ENCODE peak calls at places on chromosomes 16 and 17, in six cellular contexts. One of them, this sample, is unnamed. For H3K27me3, the result is how much of the 10 kb centered on the place peaks cover.

GRCh38 chr16:19888834-19889233 is 4.2 kb upstream of the GPRC5B start:
- DNase-seq in endothelial cell of umbilical vein: no peak
- DNase-seq in mesendoderm: no peak
- DNase-seq in thoracic aorta: no peak
- DNase-seq in osteoblast: no peak
- DNase-seq in gastrocnemius medialis: no peak
- DNase-seq in this sample: no peak

GRCh38 chr16:9102379-9102778 is 10.9 kb downstream of the HAPSTR1 start:
- DNase-seq in endothelial cell of umbilical vein: no peak
- DNase-seq in mesendoderm: no peak
- DNase-seq in thoracic aorta: no peak
- DNase-seq in osteoblast: peak
- DNase-seq in gastrocnemius medialis: no peak
- DNase-seq in this sample: no peak

GRCh38 chr16:85082553-85083050 is 29.7 kb downstream of the CIBAR2 start:
- DNase-seq in endothelial cell of umbilical vein: no peak
- DNase-seq in mesendoderm: no peak
- DNase-seq in thoracic aorta: no peak
- DNase-seq in osteoblast: peak
- DNase-seq in gastrocnemius medialis: peak
- DNase-seq in this sample: peak

GRCh38 chr16:46651305-46651704 is 30.1 kb upstream of the SHCBP1 start:
- DNase-seq in endothelial cell of umbilical vein: no peak
- DNase-seq in mesendoderm: no peak
- DNase-seq in thoracic aorta: no peak
- DNase-seq in osteoblast: no peak
- DNase-seq in gastrocnemius medialis: no peak
- DNase-seq in this sample: no peak

GRCh38 chr17:69919789-69920188 is 155.2 kb upstream of the KCNJ16 start:
- DNase-seq in endothelial cell of umbilical vein: no peak
- DNase-seq in mesendoderm: no peak
- DNase-seq in thoracic aorta: no peak
- DNase-seq in osteoblast: no peak
- DNase-seq in gastrocnemius medialis: no peak
- DNase-seq in this sample: no peak

GRCh38 chr16:55815320-55815719 is 17.6 kb downstream of the CES1 start:
- DNase-seq in endothelial cell of umbilical vein: no peak
- DNase-seq in mesendoderm: no peak
- DNase-seq in thoracic aorta: no peak
- DNase-seq in osteoblast: no peak
- DNase-seq in gastrocnemius medialis: no peak
- DNase-seq in this sample: no peak

GRCh38 chr16:23294260-23294659 is 7.8 kb upstream of the SCNN1B start:
- DNase-seq in endothelial cell of umbilical vein: no peak
- DNase-seq in mesendoderm: no peak
- DNase-seq in thoracic aorta: no peak
- DNase-seq in osteoblast: no peak
- DNase-seq in gastrocnemius medialis: no peak
- DNase-seq in this sample: no peak

GRCh38 chr17:62757518-62757951 is 50.6 kb downstream of the MARCHF10 start:
- DNase-seq in endothelial cell of umbilical vein: no peak
- DNase-seq in mesendoderm: no peak
- DNase-seq in thoracic aorta: no peak
- DNase-seq in osteoblast: no peak
- DNase-seq in gastrocnemius medialis: no peak
- DNase-seq in this sample: no peak

GRCh38 chr16:65934443-65934842 is 432.0 kb upstream of the CDH5 start:
- DNase-seq in endothelial cell of umbilical vein: no peak
- DNase-seq in mesendoderm: no peak
- DNase-seq in thoracic aorta: no peak
- DNase-seq in osteoblast: no peak
- DNase-seq in gastrocnemius medialis: no peak
- DNase-seq in this sample: no peak

GRCh38 chr16:81701296-81701970 is 77.7 kb upstream of the PLCG2 start:
- DNase-seq in endothelial cell of umbilical vein: no peak
- DNase-seq in mesendoderm: no peak
- DNase-seq in thoracic aorta: no peak
- DNase-seq in osteoblast: no peak
- DNase-seq in gastrocnemius medialis: no peak
- DNase-seq in this sample: no peak

GRCh38 chr17:40281663-40282062 is 6.0 kb upstream of the CDC6 start:
- DNase-seq in endothelial cell of umbilical vein: no peak
- DNase-seq in mesendoderm: peak
- DNase-seq in thoracic aorta: no peak
- DNase-seq in osteoblast: no peak
- DNase-seq in gastrocnemius medialis: no peak
- DNase-seq in this sample: peak

GRCh38 chr16:65121870-65122723 is at the start of gene CDH11:
- DNase-seq in endothelial cell of umbilical vein: peak
- DNase-seq in mesendoderm: peak
- DNase-seq in thoracic aorta: no peak
- DNase-seq in osteoblast: peak
- DNase-seq in gastrocnemius medialis: peak
- DNase-seq in this sample: peak

GRCh38 chr17:39178516-39178915 is 12.6 kb upstream of the ARL5C start:
- DNase-seq in endothelial cell of umbilical vein: peak
- DNase-seq in mesendoderm: no peak
- DNase-seq in thoracic aorta: no peak
- DNase-seq in osteoblast: peak
- DNase-seq in gastrocnemius medialis: no peak
- DNase-seq in this sample: no peak

GRCh38 chr17:67076290-67076689 is 31.9 kb downstream of the CACNG1 start:
- DNase-seq in endothelial cell of umbilical vein: no peak
- DNase-seq in mesendoderm: peak
- DNase-seq in thoracic aorta: no peak
- DNase-seq in osteoblast: no peak
- DNase-seq in gastrocnemius medialis: no peak
- DNase-seq in this sample: no peak

GRCh38 chr17:17820457-17821158 is 16.2 kb downstream of the SREBF1 start:
- DNase-seq in endothelial cell of umbilical vein: no peak
- DNase-seq in mesendoderm: no peak
- DNase-seq in thoracic aorta: no peak
- DNase-seq in osteoblast: no peak
- DNase-seq in gastrocnemius medialis: no peak
- DNase-seq in this sample: no peak

GRCh38 chr17:30263552-30264333 is 28.0 kb downstream of the BLMH start:
- DNase-seq in endothelial cell of umbilical vein: peak
- DNase-seq in mesendoderm: peak
- DNase-seq in thoracic aorta: no peak
- DNase-seq in osteoblast: peak
- DNase-seq in gastrocnemius medialis: no peak
- DNase-seq in this sample: no peak

GRCh38 chr17:16931318-16932060 is 40.4 kb downstream of the TNFRSF13B start:
- DNase-seq in endothelial cell of umbilical vein: no peak
- DNase-seq in mesendoderm: no peak
- DNase-seq in thoracic aorta: no peak
- DNase-seq in osteoblast: peak
- DNase-seq in gastrocnemius medialis: no peak
- DNase-seq in this sample: peak

GRCh38 chr17:58621174-58621573 is 70.7 kb downstream of the TEX14 start:
- DNase-seq in endothelial cell of umbilical vein: no peak
- DNase-seq in mesendoderm: no peak
- DNase-seq in thoracic aorta: no peak
- DNase-seq in osteoblast: no peak
- DNase-seq in gastrocnemius medialis: no peak
- DNase-seq in this sample: no peak

GRCh38 chr17:39628655-39629493 is 2.1 kb downstream of the PPP1R1B start:
- DNase-seq in endothelial cell of umbilical vein: no peak
- DNase-seq in mesendoderm: no peak
- DNase-seq in thoracic aorta: no peak
- DNase-seq in osteoblast: peak
- DNase-seq in gastrocnemius medialis: no peak
- DNase-seq in this sample: peak

GRCh38 chr17:77842906-77843249 is 115.6 kb upstream of the TNRC6C start:
- DNase-seq in endothelial cell of umbilical vein: no peak
- DNase-seq in mesendoderm: no peak
- DNase-seq in thoracic aorta: no peak
- DNase-seq in osteoblast: no peak
- DNase-seq in gastrocnemius medialis: no peak
- DNase-seq in this sample: no peak
- H3K27me3 ChIP-seq in endothelial cell of umbilical vein: under half
- H3K27me3 ChIP-seq in mesendoderm: under half
- H3K27me3 ChIP-seq in thoracic aorta: under half
- H3K27me3 ChIP-seq in osteoblast: under half
- H3K27me3 ChIP-seq in gastrocnemius medialis: under half
- H3K27me3 ChIP-seq in this sample: under half

GRCh38 chr17:55666810-55667209 is 55.9 kb downstream of the TMEM100 start:
- DNase-seq in endothelial cell of umbilical vein: no peak
- DNase-seq in mesendoderm: no peak
- DNase-seq in thoracic aorta: no peak
- DNase-seq in osteoblast: no peak
- DNase-seq in gastrocnemius medialis: no peak
- DNase-seq in this sample: no peak
- H3K27me3 ChIP-seq in endothelial cell of umbilical vein: under half
- H3K27me3 ChIP-seq in mesendoderm: under half
- H3K27me3 ChIP-seq in thoracic aorta: under half
- H3K27me3 ChIP-seq in osteoblast: under half
- H3K27me3 ChIP-seq in gastrocnemius medialis: under half
- H3K27me3 ChIP-seq in this sample: under half

GRCh38 chr17:77881545-77881944 is 77.0 kb upstream of the TNRC6C start:
- DNase-seq in endothelial cell of umbilical vein: no peak
- DNase-seq in mesendoderm: peak
- DNase-seq in thoracic aorta: peak
- DNase-seq in osteoblast: peak
- DNase-seq in gastrocnemius medialis: peak
- DNase-seq in this sample: peak

GRCh38 chr17:77884019-77884418 is 74.5 kb upstream of the TNRC6C start:
- DNase-seq in endothelial cell of umbilical vein: no peak
- DNase-seq in mesendoderm: peak
- DNase-seq in thoracic aorta: no peak
- DNase-seq in osteoblast: no peak
- DNase-seq in gastrocnemius medialis: no peak
- DNase-seq in this sample: peak

GRCh38 chr17:77883213-77883650 is 75.3 kb upstream of the TNRC6C start:
- DNase-seq in endothelial cell of umbilical vein: no peak
- DNase-seq in mesendoderm: no peak
- DNase-seq in thoracic aorta: no peak
- DNase-seq in osteoblast: no peak
- DNase-seq in gastrocnemius medialis: no peak
- DNase-seq in this sample: no peak

GRCh38 chr17:77882040-77882439 is 76.5 kb upstream of the TNRC6C start:
- DNase-seq in endothelial cell of umbilical vein: no peak
- DNase-seq in mesendoderm: no peak
- DNase-seq in thoracic aorta: no peak
- DNase-seq in osteoblast: no peak
- DNase-seq in gastrocnemius medialis: no peak
- DNase-seq in this sample: no peak

DNA sequence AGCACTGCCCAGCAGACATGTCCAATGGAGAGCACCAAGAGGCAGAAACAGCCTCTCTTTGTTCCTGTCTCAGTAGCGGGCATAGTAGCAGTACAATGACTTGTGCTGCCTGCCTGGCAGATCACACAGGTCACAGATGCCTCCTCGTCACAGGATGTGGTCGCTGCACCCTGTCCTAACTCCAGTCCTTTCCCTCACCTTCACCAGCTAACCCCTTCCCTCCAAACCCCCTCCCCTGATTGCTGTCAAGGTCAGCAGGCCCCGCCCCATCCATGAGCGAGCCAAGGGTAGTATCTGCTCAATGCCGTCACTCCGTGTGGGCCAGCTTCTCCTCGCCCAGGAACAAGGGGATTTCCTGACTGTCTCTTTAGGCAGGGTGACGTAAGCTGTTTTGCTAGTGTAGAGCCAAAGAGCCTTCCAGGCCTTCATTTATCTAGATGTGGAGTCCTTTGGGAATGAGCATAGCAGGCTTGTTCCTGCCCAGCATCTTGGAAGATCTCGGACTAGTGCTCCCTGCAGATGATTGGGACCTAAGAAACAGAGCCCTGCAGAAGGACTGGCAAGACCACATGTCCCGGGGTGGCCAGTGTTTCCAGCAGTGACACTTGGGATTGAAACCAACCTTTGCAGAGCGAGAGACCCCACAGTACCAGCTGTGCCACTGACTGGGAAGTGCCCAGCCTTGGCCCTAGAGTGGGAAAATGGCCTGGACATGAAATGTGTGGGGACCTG is 75.9 kb upstream of the TNRC6C start:
- DNase-seq in endothelial cell of umbilical vein: no peak
- DNase-seq in mesendoderm: no peak
- DNase-seq in thoracic aorta: no peak
- DNase-seq in osteoblast: peak
- DNase-seq in gastrocnemius medialis: peak
- DNase-seq in this sample: peak
- H3K27me3 ChIP-seq in endothelial cell of umbilical vein: under half
- H3K27me3 ChIP-seq in mesendoderm: under half
- H3K27me3 ChIP-seq in thoracic aorta: under half
- H3K27me3 ChIP-seq in osteoblast: under half
- H3K27me3 ChIP-seq in gastrocnemius medialis: under half
- H3K27me3 ChIP-seq in this sample: under half

GRCh38 chr17:46910179-46910927 is 12.6 kb upstream of the GOSR2 start:
- DNase-seq in endothelial cell of umbilical vein: no peak
- DNase-seq in mesendoderm: no peak
- DNase-seq in thoracic aorta: no peak
- DNase-seq in osteoblast: no peak
- DNase-seq in gastrocnemius medialis: no peak
- DNase-seq in this sample: no peak
- H3K27me3 ChIP-seq in endothelial cell of umbilical vein: under half
- H3K27me3 ChIP-seq in mesendoderm: under half
- H3K27me3 ChIP-seq in thoracic aorta: under half
- H3K27me3 ChIP-seq in osteoblast: under half
- H3K27me3 ChIP-seq in gastrocnemius medialis: under half
- H3K27me3 ChIP-seq in this sample: under half

DNA sequence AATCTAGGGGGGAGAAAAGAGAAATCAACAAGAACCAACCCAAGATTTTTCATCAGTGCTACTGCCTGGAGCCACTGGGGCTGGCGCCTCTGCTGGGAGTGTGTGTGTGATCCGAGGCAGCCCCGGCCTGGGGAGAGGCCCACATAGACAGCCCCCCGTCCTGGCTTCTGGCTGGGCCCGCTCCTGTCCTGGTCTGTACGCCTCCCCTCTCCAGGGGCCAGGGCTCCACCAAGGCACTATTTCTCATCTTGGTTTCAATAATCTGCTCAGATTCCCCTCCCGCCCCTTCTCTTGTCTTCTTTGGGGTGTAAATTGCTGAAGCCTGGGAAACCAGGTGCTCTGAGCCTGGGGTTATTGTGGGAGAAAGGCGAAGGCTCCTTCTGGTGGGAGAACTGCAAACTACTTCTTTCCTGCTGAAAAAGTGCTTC is 7.8 kb downstream of the BAHCC1 start:
- DNase-seq in endothelial cell of umbilical vein: no peak
- DNase-seq in mesendoderm: peak
- DNase-seq in thoracic aorta: no peak
- DNase-seq in osteoblast: no peak
- DNase-seq in gastrocnemius medialis: no peak
- DNase-seq in this sample: peak
- H3K27me3 ChIP-seq in endothelial cell of umbilical vein: under half
- H3K27me3 ChIP-seq in mesendoderm: under half
- H3K27me3 ChIP-seq in thoracic aorta: under half
- H3K27me3 ChIP-seq in osteoblast: under half
- H3K27me3 ChIP-seq in gastrocnemius medialis: under half
- H3K27me3 ChIP-seq in this sample: under half

GRCh38 chr16:86774931-86775330 is 196.6 kb downstream of the FOXL1 start:
- DNase-seq in endothelial cell of umbilical vein: no peak
- DNase-seq in mesendoderm: no peak
- DNase-seq in thoracic aorta: no peak
- DNase-seq in osteoblast: no peak
- DNase-seq in gastrocnemius medialis: no peak
- DNase-seq in this sample: peak
- H3K27me3 ChIP-seq in endothelial cell of umbilical vein: under half
- H3K27me3 ChIP-seq in mesendoderm: under half
- H3K27me3 ChIP-seq in thoracic aorta: under half
- H3K27me3 ChIP-seq in osteoblast: under half
- H3K27me3 ChIP-seq in gastrocnemius medialis: under half
- H3K27me3 ChIP-seq in this sample: under half

This sample was measured in H7.